ENCODE peak calls at places on chromosomes 7 and 10, in five cellular contexts. Z is DMS79, H is LoVo, G is epithelial cell of esophagus, V is left cardiac atrium. N is an unnamed sample.

GRCh38 chr10:4033341-4033896 is 248.4 kb upstream of the KLF6 start:
- DNase-seq in H (no peak), G (no peak), Z (no peak), V (no peak), N (peak; percentile 29)

GRCh38 chr7:40194743-40195142 is 59.9 kb downstream of the SUGCT start:
- DNase-seq in H (no peak), V (no peak), G (peak; percentile 57), Z (no peak), N (peak; percentile 54)

GRCh38 chr7:156993925-156994235 is 16.6 kb downstream of the MNX1 start:
- DNase-seq in V (no peak), Z (no peak), H (no peak), G (no peak), N (no peak)

GRCh38 chr7:24981544-24981951 is 1.6 kb upstream of the OSBPL3 start:
- DNase-seq in H (peak; percentile 29), Z (peak; percentile 33), G (peak; percentile 78), V (peak; percentile 70), N (peak; percentile 49)

GRCh38 chr7:7237978-7238267 is 55.6 kb downstream of the C1GALT1 start:
- DNase-seq in G (no peak), H (no peak), V (no peak), Z (no peak), N (no peak)

GRCh38 chr7:148700693-148701092 is 2.0 kb downstream of the CUL1 start:
- DNase-seq in V (peak; percentile 28), H (no peak), Z (no peak), G (peak; percentile 64), N (peak; percentile 47)

GRCh38 chr10:46033602-46034011 is 3.2 kb upstream of the NCOA4 start:
- DNase-seq in G (peak; percentile 84), Z (no peak), H (peak; percentile 21), V (no peak), N (peak; percentile 91)

GRCh38 chr7:1942026-1942703 is 272.1 kb downstream of the ELFN1 start:
- DNase-seq in H (no peak), V (peak; percentile 17), Z (no peak), G (no peak), N (no peak)

GRCh38 chr7:20352573-20353304 is 22.0 kb downstream of the ITGB8 start:
- DNase-seq in H (peak; percentile 96), V (no peak), G (peak; percentile 99), Z (no peak), N (peak; percentile 98)

GRCh38 chr10:51886438-51887068 is 187.2 kb upstream of the CSTF2T start:
- DNase-seq in G (peak; percentile 38), V (no peak), Z (no peak), H (no peak), N (no peak)

N was measured in renal cortical epithelial cell.